ENCODE peak calls at places on chromosomes 12 and 14, in nine cellular contexts. One of them, this sample, is unnamed.

GRCh38 chr12:116238149-116238548 is 39.3 kb downstream of the MED13L start:
- DNase-seq in suprapubic skin: no peak
- DNase-seq in fibroblast of lung: no peak
- DNase-seq in NB4: no peak
- DNase-seq in Calu3: no peak
- DNase-seq in fibroblast of villous mesenchyme: no peak
- DNase-seq in body of pancreas: no peak
- DNase-seq in A549: no peak
- DNase-seq in fibroblast of pulmonary artery: no peak
- DNase-seq in this sample: no peak

GRCh38 chr12:67803450-67804034 is 155.0 kb downstream of the DYRK2 start:
- DNase-seq in suprapubic skin: no peak
- DNase-seq in fibroblast of lung: no peak
- DNase-seq in NB4: no peak
- DNase-seq in Calu3: no peak
- DNase-seq in fibroblast of villous mesenchyme: no peak
- DNase-seq in body of pancreas: no peak
- DNase-seq in A549: no peak
- DNase-seq in fibroblast of pulmonary artery: no peak
- DNase-seq in this sample: no peak

GRCh38 chr12:82517808-82518207 is 159.5 kb downstream of the METTL25 start:
- DNase-seq in suprapubic skin: no peak
- DNase-seq in fibroblast of lung: no peak
- DNase-seq in NB4: no peak
- DNase-seq in Calu3: peak
- DNase-seq in fibroblast of villous mesenchyme: no peak
- DNase-seq in body of pancreas: no peak
- DNase-seq in A549: no peak
- DNase-seq in fibroblast of pulmonary artery: no peak
- DNase-seq in this sample: no peak

GRCh38 chr12:120467439-120467838 is 2.1 kb downstream of the SRSF9 start:
- DNase-seq in suprapubic skin: no peak
- DNase-seq in fibroblast of lung: no peak
- DNase-seq in NB4: no peak
- DNase-seq in Calu3: no peak
- DNase-seq in fibroblast of villous mesenchyme: no peak
- DNase-seq in body of pancreas: no peak
- DNase-seq in A549: no peak
- DNase-seq in fibroblast of pulmonary artery: no peak
- DNase-seq in this sample: no peak

GRCh38 chr12:34294137-34294536 is 271.8 kb downstream of the ALG10 start:
- DNase-seq in suprapubic skin: no peak
- DNase-seq in fibroblast of lung: no peak
- DNase-seq in NB4: no peak
- DNase-seq in Calu3: no peak
- DNase-seq in fibroblast of villous mesenchyme: no peak
- DNase-seq in body of pancreas: no peak
- DNase-seq in A549: no peak
- DNase-seq in fibroblast of pulmonary artery: no peak
- DNase-seq in this sample: no peak

GRCh38 chr12:25979059-25979458 is 20.6 kb downstream of the RASSF8 start:
- DNase-seq in suprapubic skin: no peak
- DNase-seq in fibroblast of lung: no peak
- DNase-seq in NB4: no peak
- DNase-seq in Calu3: no peak
- DNase-seq in fibroblast of villous mesenchyme: no peak
- DNase-seq in body of pancreas: no peak
- DNase-seq in A549: no peak
- DNase-seq in fibroblast of pulmonary artery: no peak
- DNase-seq in this sample: no peak

GRCh38 chr12:120820885-120821510 is 83.2 kb downstream of the SPPL3 start:
- DNase-seq in suprapubic skin: no peak
- DNase-seq in fibroblast of lung: no peak
- DNase-seq in NB4: no peak
- DNase-seq in Calu3: no peak
- DNase-seq in fibroblast of villous mesenchyme: no peak
- DNase-seq in body of pancreas: no peak
- DNase-seq in A549: no peak
- DNase-seq in fibroblast of pulmonary artery: no peak
- DNase-seq in this sample: no peak

GRCh38 chr14:101588286-101588975 is 27.1 kb downstream of the DIO3 start:
- DNase-seq in suprapubic skin: no peak
- DNase-seq in fibroblast of lung: no peak
- DNase-seq in NB4: no peak
- DNase-seq in Calu3: no peak
- DNase-seq in fibroblast of villous mesenchyme: no peak
- DNase-seq in body of pancreas: no peak
- DNase-seq in A549: no peak
- DNase-seq in fibroblast of pulmonary artery: no peak
- DNase-seq in this sample: no peak

GRCh38 chr12:3000548-3001275 is 41.5 kb downstream of the TEAD4 start:
- DNase-seq in suprapubic skin: no peak
- DNase-seq in fibroblast of lung: no peak
- DNase-seq in NB4: no peak
- DNase-seq in Calu3: no peak
- DNase-seq in fibroblast of villous mesenchyme: no peak
- DNase-seq in body of pancreas: peak
- DNase-seq in A549: no peak
- DNase-seq in fibroblast of pulmonary artery: no peak
- DNase-seq in this sample: no peak

GRCh38 chr14:90883197-90883596 is 67.0 kb upstream of the TTC7B start:
- DNase-seq in suprapubic skin: no peak
- DNase-seq in fibroblast of lung: no peak
- DNase-seq in NB4: no peak
- DNase-seq in Calu3: no peak
- DNase-seq in fibroblast of villous mesenchyme: no peak
- DNase-seq in body of pancreas: no peak
- DNase-seq in A549: no peak
- DNase-seq in fibroblast of pulmonary artery: no peak
- DNase-seq in this sample: no peak

GRCh38 chr12:50062733-50063452 is 5.5 kb downstream of the ASIC1 start:
- DNase-seq in suprapubic skin: no peak
- DNase-seq in fibroblast of lung: peak
- DNase-seq in NB4: no peak
- DNase-seq in Calu3: no peak
- DNase-seq in fibroblast of villous mesenchyme: no peak
- DNase-seq in body of pancreas: no peak
- DNase-seq in A549: no peak
- DNase-seq in fibroblast of pulmonary artery: no peak
- DNase-seq in this sample: no peak

GRCh38 chr14:79137836-79138235 is 967.7 kb downstream of the NRXN3 start:
- DNase-seq in suprapubic skin: no peak
- DNase-seq in fibroblast of lung: no peak
- DNase-seq in NB4: no peak
- DNase-seq in Calu3: no peak
- DNase-seq in fibroblast of villous mesenchyme: no peak
- DNase-seq in body of pancreas: no peak
- DNase-seq in A549: no peak
- DNase-seq in fibroblast of pulmonary artery: no peak
- DNase-seq in this sample: no peak

GRCh38 chr12:28936221-28936620 is 212.9 kb upstream of the FAR2 start:
- DNase-seq in suprapubic skin: no peak
- DNase-seq in fibroblast of lung: peak
- DNase-seq in NB4: no peak
- DNase-seq in Calu3: no peak
- DNase-seq in fibroblast of villous mesenchyme: no peak
- DNase-seq in body of pancreas: no peak
- DNase-seq in A549: no peak
- DNase-seq in fibroblast of pulmonary artery: no peak
- DNase-seq in this sample: no peak
- TF ChIP-seq CTCF in suprapubic skin: no peak
- TF ChIP-seq CTCF in fibroblast of lung: no peak
- TF ChIP-seq CTCF in NB4: no peak
- TF ChIP-seq CTCF in Calu3: no peak
- TF ChIP-seq CTCF in fibroblast of villous mesenchyme: no peak
- TF ChIP-seq CTCF in body of pancreas: no peak
- TF ChIP-seq CTCF in A549: no peak
- TF ChIP-seq CTCF in fibroblast of pulmonary artery: no peak
- TF ChIP-seq CTCF in this sample: no peak

DNA sequence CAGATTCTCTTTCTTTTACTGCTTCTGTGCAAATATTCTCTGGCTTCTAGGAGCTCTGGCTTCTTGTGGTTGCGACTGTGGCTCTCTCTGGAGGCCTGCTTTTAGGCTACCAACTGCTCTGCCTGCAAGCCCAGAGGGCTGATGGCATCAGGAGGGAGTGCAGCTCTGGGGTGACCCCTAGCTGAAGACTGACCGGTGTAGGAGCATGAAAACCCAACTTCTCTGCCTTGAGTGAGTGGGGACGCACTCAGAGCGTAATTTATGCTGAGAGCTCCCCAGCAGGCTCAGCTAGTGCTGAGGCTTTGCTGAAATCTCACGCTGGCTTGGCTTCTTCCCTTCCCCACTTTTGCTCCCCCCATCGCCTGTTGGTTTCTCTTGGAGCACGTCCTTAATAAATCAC is 29.9 kb upstream of the RBM19 start:
- DNase-seq in suprapubic skin: no peak
- DNase-seq in fibroblast of lung: no peak
- DNase-seq in NB4: no peak
- DNase-seq in Calu3: no peak
- DNase-seq in fibroblast of villous mesenchyme: no peak
- DNase-seq in body of pancreas: no peak
- DNase-seq in A549: no peak
- DNase-seq in fibroblast of pulmonary artery: no peak
- DNase-seq in this sample: no peak
- TF ChIP-seq CTCF in suprapubic skin: no peak
- TF ChIP-seq CTCF in fibroblast of lung: no peak
- TF ChIP-seq CTCF in NB4: no peak
- TF ChIP-seq CTCF in Calu3: no peak
- TF ChIP-seq CTCF in fibroblast of villous mesenchyme: peak
- TF ChIP-seq CTCF in body of pancreas: no peak
- TF ChIP-seq CTCF in A549: no peak
- TF ChIP-seq CTCF in fibroblast of pulmonary artery: no peak
- TF ChIP-seq CTCF in this sample: no peak

GRCh38 chr12:69415471-69416275 is 54.5 kb upstream of the FRS2 start:
- DNase-seq in suprapubic skin: no peak
- DNase-seq in fibroblast of lung: peak
- DNase-seq in NB4: peak
- DNase-seq in Calu3: peak
- DNase-seq in fibroblast of villous mesenchyme: peak
- DNase-seq in body of pancreas: peak
- DNase-seq in A549: peak
- DNase-seq in fibroblast of pulmonary artery: peak
- DNase-seq in this sample: peak

GRCh38 chr12:69405466-69405865 is 45.9 kb downstream of the YEATS4 start:
- DNase-seq in suprapubic skin: no peak
- DNase-seq in fibroblast of lung: peak
- DNase-seq in NB4: no peak
- DNase-seq in Calu3: peak
- DNase-seq in fibroblast of villous mesenchyme: peak
- DNase-seq in body of pancreas: no peak
- DNase-seq in A549: peak
- DNase-seq in fibroblast of pulmonary artery: peak
- DNase-seq in this sample: peak

GRCh38 chr12:69406217-69406616 is 46.7 kb downstream of the YEATS4 start:
- DNase-seq in suprapubic skin: no peak
- DNase-seq in fibroblast of lung: peak
- DNase-seq in NB4: no peak
- DNase-seq in Calu3: no peak
- DNase-seq in fibroblast of villous mesenchyme: no peak
- DNase-seq in body of pancreas: no peak
- DNase-seq in A549: no peak
- DNase-seq in fibroblast of pulmonary artery: no peak
- DNase-seq in this sample: no peak

GRCh38 chr12:69412655-69413054 is 53.1 kb downstream of the YEATS4 start:
- DNase-seq in suprapubic skin: no peak
- DNase-seq in fibroblast of lung: no peak
- DNase-seq in NB4: no peak
- DNase-seq in Calu3: no peak
- DNase-seq in fibroblast of villous mesenchyme: no peak
- DNase-seq in body of pancreas: no peak
- DNase-seq in A549: no peak
- DNase-seq in fibroblast of pulmonary artery: no peak
- DNase-seq in this sample: no peak

GRCh38 chr12:69410571-69410970 is 51.0 kb downstream of the YEATS4 start:
- DNase-seq in suprapubic skin: no peak
- DNase-seq in fibroblast of lung: no peak
- DNase-seq in NB4: no peak
- DNase-seq in Calu3: no peak
- DNase-seq in fibroblast of villous mesenchyme: no peak
- DNase-seq in body of pancreas: no peak
- DNase-seq in A549: no peak
- DNase-seq in fibroblast of pulmonary artery: no peak
- DNase-seq in this sample: no peak
- TF ChIP-seq CTCF in suprapubic skin: no peak
- TF ChIP-seq CTCF in fibroblast of lung: no peak
- TF ChIP-seq CTCF in NB4: no peak
- TF ChIP-seq CTCF in Calu3: no peak
- TF ChIP-seq CTCF in fibroblast of villous mesenchyme: no peak
- TF ChIP-seq CTCF in body of pancreas: no peak
- TF ChIP-seq CTCF in A549: no peak
- TF ChIP-seq CTCF in fibroblast of pulmonary artery: no peak
- TF ChIP-seq CTCF in this sample: no peak

DNA sequence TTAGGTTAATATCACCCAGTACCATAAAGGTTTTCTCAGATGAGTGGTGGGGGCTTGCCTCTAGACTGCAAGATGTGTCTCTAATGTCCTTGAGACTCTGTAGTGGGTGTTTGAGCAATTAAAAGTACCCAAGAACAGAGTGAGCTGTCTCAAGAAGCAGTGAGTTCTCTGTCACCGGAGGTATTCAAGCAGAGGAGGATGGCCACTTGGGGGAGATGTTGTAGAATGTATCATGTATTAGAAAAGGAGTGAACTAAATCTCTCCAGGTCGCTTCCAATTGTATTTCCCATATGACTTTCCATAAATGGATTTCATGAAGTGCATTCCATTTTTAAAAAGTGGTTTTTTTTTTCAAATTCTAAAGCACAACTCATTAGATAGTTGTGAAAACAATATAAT is 35.0 kb downstream of the SLC17A8 start:
- DNase-seq in suprapubic skin: no peak
- DNase-seq in fibroblast of lung: no peak
- DNase-seq in NB4: no peak
- DNase-seq in Calu3: peak
- DNase-seq in fibroblast of villous mesenchyme: no peak
- DNase-seq in body of pancreas: peak
- DNase-seq in A549: peak
- DNase-seq in fibroblast of pulmonary artery: no peak
- DNase-seq in this sample: no peak
- TF ChIP-seq CTCF in suprapubic skin: no peak
- TF ChIP-seq CTCF in fibroblast of lung: peak
- TF ChIP-seq CTCF in NB4: no peak
- TF ChIP-seq CTCF in Calu3: peak
- TF ChIP-seq CTCF in fibroblast of villous mesenchyme: peak
- TF ChIP-seq CTCF in body of pancreas: peak
- TF ChIP-seq CTCF in A549: peak
- TF ChIP-seq CTCF in fibroblast of pulmonary artery: peak
- TF ChIP-seq CTCF in this sample: no peak

GRCh38 chr14:56085471-56085870 is 32.7 kb upstream of the PELI2 start:
- DNase-seq in suprapubic skin: no peak
- DNase-seq in fibroblast of lung: no peak
- DNase-seq in NB4: no peak
- DNase-seq in Calu3: no peak
- DNase-seq in fibroblast of villous mesenchyme: no peak
- DNase-seq in body of pancreas: no peak
- DNase-seq in A549: peak
- DNase-seq in fibroblast of pulmonary artery: no peak
- DNase-seq in this sample: no peak
- TF ChIP-seq CTCF in suprapubic skin: no peak
- TF ChIP-seq CTCF in fibroblast of lung: no peak
- TF ChIP-seq CTCF in NB4: no peak
- TF ChIP-seq CTCF in Calu3: no peak
- TF ChIP-seq CTCF in fibroblast of villous mesenchyme: no peak
- TF ChIP-seq CTCF in body of pancreas: no peak
- TF ChIP-seq CTCF in A549: no peak
- TF ChIP-seq CTCF in fibroblast of pulmonary artery: no peak
- TF ChIP-seq CTCF in this sample: no peak

This sample was measured in AG09319.